ENCODE peak calls at places on chromosome 16, in five cellular contexts. One of them, this sample, is unnamed.

GRCh38 chr16:66264311-66265105 is 102.0 kb upstream of the CDH5 start:
- DNase-seq in GM23338: no peak
- DNase-seq in endothelial cell: no peak
- DNase-seq in LNCaP clone FGC: no peak
- DNase-seq in foreskin fibroblast: no peak
- DNase-seq in this sample: no peak

GRCh38 chr16:19502395-19503131 is 19.3 kb downstream of the GDE1 start:
- DNase-seq in GM23338: peak; percentile 90
- DNase-seq in endothelial cell: peak; percentile 81
- DNase-seq in LNCaP clone FGC: peak; percentile 51
- DNase-seq in foreskin fibroblast: peak; percentile 58
- DNase-seq in this sample: peak; percentile 56

GRCh38 chr16:23124315-23124714 is 24.9 kb downstream of the USP31 start:
- DNase-seq in GM23338: no peak
- DNase-seq in endothelial cell: no peak
- DNase-seq in LNCaP clone FGC: no peak
- DNase-seq in foreskin fibroblast: peak; percentile 79
- DNase-seq in this sample: no peak

GRCh38 chr16:53041196-53041977 is 11.3 kb downstream of the CHD9NB start:
- DNase-seq in GM23338: peak; percentile 59
- DNase-seq in endothelial cell: peak; percentile 16
- DNase-seq in LNCaP clone FGC: no peak
- DNase-seq in foreskin fibroblast: no peak
- DNase-seq in this sample: no peak

GRCh38 chr16:53915452-53916160 is 211.7 kb downstream of the FTO start:
- DNase-seq in GM23338: no peak
- DNase-seq in endothelial cell: no peak
- DNase-seq in LNCaP clone FGC: no peak
- DNase-seq in foreskin fibroblast: no peak
- DNase-seq in this sample: no peak

GRCh38 chr16:29307598-29308507 is 98.7 kb downstream of the NPIPB11 start:
- DNase-seq in GM23338: no peak
- DNase-seq in endothelial cell: no peak
- DNase-seq in LNCaP clone FGC: no peak
- DNase-seq in foreskin fibroblast: no peak
- DNase-seq in this sample: no peak

GRCh38 chr16:77692612-77693011 is 29.7 kb upstream of the NUDT7 start:
- DNase-seq in GM23338: no peak
- DNase-seq in endothelial cell: no peak
- DNase-seq in LNCaP clone FGC: no peak
- DNase-seq in foreskin fibroblast: no peak
- DNase-seq in this sample: no peak

GRCh38 chr16:51449441-51449840 is 298.4 kb upstream of the SALL1 start:
- DNase-seq in GM23338: no peak
- DNase-seq in endothelial cell: no peak
- DNase-seq in LNCaP clone FGC: no peak
- DNase-seq in foreskin fibroblast: no peak
- DNase-seq in this sample: no peak

GRCh38 chr16:50547944-50548658 is at the start of gene NKD1:
- DNase-seq in GM23338: peak; percentile 80
- DNase-seq in endothelial cell: peak; percentile 80
- DNase-seq in LNCaP clone FGC: no peak
- DNase-seq in foreskin fibroblast: peak; percentile 20
- DNase-seq in this sample: peak; percentile 64

GRCh38 chr16:59048876-59049275 is 314.8 kb upstream of the GOT2 start:
- DNase-seq in GM23338: no peak
- DNase-seq in endothelial cell: no peak
- DNase-seq in LNCaP clone FGC: no peak
- DNase-seq in foreskin fibroblast: no peak
- DNase-seq in this sample: no peak

GRCh38 chr16:11034481-11034931 is 90.1 kb downstream of the CLEC16A start:
- DNase-seq in GM23338: no peak
- DNase-seq in endothelial cell: no peak
- DNase-seq in LNCaP clone FGC: no peak
- DNase-seq in foreskin fibroblast: no peak
- DNase-seq in this sample: no peak

GRCh38 chr16:1626327-1626726 is 14.2 kb downstream of the CRAMP1 start:
- DNase-seq in GM23338: no peak
- DNase-seq in endothelial cell: no peak
- DNase-seq in LNCaP clone FGC: no peak
- DNase-seq in foreskin fibroblast: no peak
- DNase-seq in this sample: no peak

GRCh38 chr16:51682905-51683304 is 531.8 kb upstream of the SALL1 start:
- DNase-seq in GM23338: peak; percentile 3
- DNase-seq in endothelial cell: no peak
- DNase-seq in LNCaP clone FGC: no peak
- DNase-seq in foreskin fibroblast: no peak
- DNase-seq in this sample: no peak

GRCh38 chr16:84950906-84951305 is 60.4 kb downstream of the ZDHHC7 start:
- DNase-seq in GM23338: peak; percentile 72
- DNase-seq in endothelial cell: no peak
- DNase-seq in LNCaP clone FGC: no peak
- DNase-seq in foreskin fibroblast: no peak
- DNase-seq in this sample: no peak

GRCh38 chr16:51150159-51150893 is 744 bp downstream of the SALL1 start:
- DNase-seq in GM23338: peak; percentile 57
- DNase-seq in endothelial cell: peak; percentile 38
- DNase-seq in LNCaP clone FGC: no peak
- DNase-seq in foreskin fibroblast: no peak
- DNase-seq in this sample: no peak

GRCh38 chr16:67926181-67926742 is 5.4 kb downstream of the CTRL start:
- DNase-seq in GM23338: peak; percentile 74
- DNase-seq in endothelial cell: no peak
- DNase-seq in LNCaP clone FGC: peak; percentile 96
- DNase-seq in foreskin fibroblast: no peak
- DNase-seq in this sample: no peak
- TF ChIP-seq CTCF in GM23338: no peak
- TF ChIP-seq CTCF in endothelial cell: no peak
- TF ChIP-seq CTCF in LNCaP clone FGC: peak; percentile 0
- TF ChIP-seq CTCF in foreskin fibroblast: no peak
- TF ChIP-seq CTCF in this sample: no peak

DNA sequence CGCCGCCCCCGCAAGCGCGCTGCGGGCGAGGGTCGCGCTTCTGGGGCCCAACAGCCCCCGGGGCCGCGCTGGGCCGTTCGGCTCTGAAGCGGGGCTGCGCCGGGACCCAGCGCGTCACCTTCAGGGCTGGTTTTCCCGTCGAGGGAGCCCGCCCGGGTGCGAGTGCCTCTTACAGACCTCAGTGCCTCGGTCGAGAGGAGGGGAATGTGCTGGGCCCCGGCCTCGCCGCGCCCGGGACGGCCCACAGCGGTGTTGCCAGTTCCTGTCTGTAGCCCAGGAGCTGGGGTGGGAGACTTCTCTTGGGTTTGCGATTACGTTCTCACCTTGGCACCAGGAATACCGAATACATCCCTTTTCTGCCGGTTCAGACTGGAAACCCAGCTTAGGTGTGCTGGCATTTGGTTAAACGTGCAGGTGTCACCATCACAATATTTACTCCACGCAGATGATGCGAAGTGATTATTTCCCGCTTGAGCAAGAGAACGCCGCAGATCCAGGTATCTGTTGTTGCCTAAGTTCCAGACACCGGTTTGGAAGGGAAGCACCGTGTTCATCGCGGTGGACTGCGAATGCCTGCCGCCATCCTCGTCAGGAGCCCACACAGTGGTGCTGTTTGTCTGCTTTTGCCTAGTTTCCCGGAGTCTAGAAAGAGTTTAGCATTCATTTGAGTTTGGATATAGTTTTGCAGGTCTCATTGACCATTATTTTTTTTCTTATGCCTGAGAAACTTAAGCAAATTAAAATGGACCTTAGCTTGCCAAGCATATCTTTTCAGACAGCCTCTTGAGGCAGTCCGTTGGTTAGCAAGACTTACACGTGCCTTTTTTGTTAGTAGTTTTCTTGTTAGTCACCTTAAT is 915 bp downstream of the MAP1LC3B start:
- DNase-seq in GM23338: peak; percentile 71
- DNase-seq in endothelial cell: peak; percentile 53
- DNase-seq in LNCaP clone FGC: no peak
- DNase-seq in foreskin fibroblast: peak; percentile 20
- DNase-seq in this sample: no peak
- TF ChIP-seq CTCF in GM23338: peak; percentile 55
- TF ChIP-seq CTCF in endothelial cell: no peak
- TF ChIP-seq CTCF in LNCaP clone FGC: peak; percentile 25
- TF ChIP-seq CTCF in foreskin fibroblast: peak; percentile 27
- TF ChIP-seq CTCF in this sample: no peak

DNA sequence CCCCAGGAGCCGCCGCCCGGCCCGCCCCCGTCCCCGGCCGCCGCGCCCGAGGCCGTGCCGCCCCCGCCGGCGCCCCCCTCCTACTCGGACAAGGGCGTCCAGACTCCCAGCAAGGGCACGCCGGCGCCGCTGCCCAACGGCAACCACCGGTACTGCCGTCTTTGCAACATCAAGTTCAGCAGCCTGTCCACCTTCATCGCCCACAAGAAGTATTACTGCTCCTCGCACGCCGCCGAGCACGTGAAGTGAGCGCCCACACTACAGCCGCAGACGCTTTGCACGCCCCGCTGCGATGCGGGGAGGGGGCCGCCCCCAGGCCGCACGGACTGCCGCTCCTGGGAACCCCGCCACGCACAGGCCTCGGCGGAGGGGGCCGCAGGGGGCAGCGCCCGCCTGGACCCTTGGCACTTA is 35.5 kb upstream of the ZC3H18 start:
- DNase-seq in GM23338: peak; percentile 65
- DNase-seq in endothelial cell: no peak
- DNase-seq in LNCaP clone FGC: no peak
- DNase-seq in foreskin fibroblast: peak; percentile 30
- DNase-seq in this sample: no peak
- TF ChIP-seq CTCF in GM23338: no peak
- TF ChIP-seq CTCF in endothelial cell: no peak
- TF ChIP-seq CTCF in LNCaP clone FGC: no peak
- TF ChIP-seq CTCF in foreskin fibroblast: no peak
- TF ChIP-seq CTCF in this sample: no peak

DNA sequence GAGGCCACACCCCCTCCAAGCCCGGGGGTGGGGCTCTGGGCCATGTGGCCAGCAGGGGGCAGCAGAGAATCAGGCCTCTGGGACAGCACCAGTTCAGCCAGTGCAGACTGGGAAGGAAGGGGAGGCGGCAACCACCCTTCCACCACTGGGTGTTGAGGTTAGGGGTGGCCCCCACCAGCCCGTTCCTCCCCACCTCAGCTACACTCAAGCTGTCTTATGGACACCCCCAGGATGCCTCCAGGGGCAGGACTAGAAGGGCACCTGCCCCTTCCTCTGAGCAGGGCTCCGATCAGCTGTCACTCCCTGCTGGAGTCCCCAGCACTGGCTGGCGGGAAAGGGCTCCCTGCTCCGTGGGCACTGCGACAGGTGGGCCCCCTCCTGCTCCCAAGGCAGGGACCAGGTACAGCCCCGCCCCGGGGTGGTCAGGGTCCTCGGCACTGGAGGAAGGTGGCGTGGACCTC is 21.8 kb downstream of the KATNB1 start:
- DNase-seq in GM23338: peak; percentile 85
- DNase-seq in endothelial cell: peak; percentile 93
- DNase-seq in LNCaP clone FGC: no peak
- DNase-seq in foreskin fibroblast: peak; percentile 68
- DNase-seq in this sample: peak; percentile 94
- TF ChIP-seq CTCF in GM23338: peak; percentile 95
- TF ChIP-seq CTCF in endothelial cell: peak; percentile 93
- TF ChIP-seq CTCF in LNCaP clone FGC: peak; percentile 87
- TF ChIP-seq CTCF in foreskin fibroblast: peak; percentile 97
- TF ChIP-seq CTCF in this sample: peak; percentile 78

GRCh38 chr16:49260956-49261530 is 20.6 kb downstream of the CBLN1 start:
- DNase-seq in GM23338: no peak
- DNase-seq in endothelial cell: no peak
- DNase-seq in LNCaP clone FGC: no peak
- DNase-seq in foreskin fibroblast: no peak
- DNase-seq in this sample: no peak
- TF ChIP-seq CTCF in GM23338: no peak
- TF ChIP-seq CTCF in endothelial cell: no peak
- TF ChIP-seq CTCF in LNCaP clone FGC: no peak
- TF ChIP-seq CTCF in foreskin fibroblast: no peak
- TF ChIP-seq CTCF in this sample: no peak